ENCODE peak calls at places on chromosomes 11 and 22, in five cellular contexts. T, R, V, H and N are unnamed samples.

GRCh38 chr22:39528080-39528661 is 4.4 kb downstream of the RPS19BP1 start:
- DNase-seq in V (no peak), R (no peak), T (no peak), H (no peak), N (peak; percentile 43)

GRCh38 chr11:21465203-21465602 is 727.7 kb upstream of the ANO5 start:
- DNase-seq in V (no peak), R (no peak), H (no peak), T (no peak), N (no peak)

GRCh38 chr11:112655386-112655785 is 305.8 kb upstream of the NCAM1 start:
- DNase-seq in H (no peak), T (no peak), R (peak; percentile 93), V (no peak), N (peak; percentile 18)

GRCh38 chr11:27864046-27865025 is 164.1 kb upstream of the BDNF start:
- DNase-seq in R (no peak), H (no peak), V (no peak), T (no peak), N (no peak)

GRCh38 chr11:62922189-62922589 is 1.0 kb upstream of the CHRM1 start:
- DNase-seq in H (no peak), R (no peak), V (no peak), T (no peak), N (no peak)

GRCh38 chr11:74485868-74486267 is 7.7 kb downstream of the LIPT2 start:
- DNase-seq in T (no peak), R (no peak), H (no peak), V (no peak), N (no peak)

GRCh38 chr11:83120328-83120727 is 36.6 kb upstream of the PCF11 start:
- DNase-seq in V (no peak), R (no peak), H (no peak), T (no peak), N (peak; percentile 13)

GRCh38 chr11:95154514-95154913 is 64.9 kb downstream of the ENDOD1 start:
- DNase-seq in V (peak; percentile 69), T (no peak), R (no peak), H (peak; percentile 48), N (peak; percentile 72)

GRCh38 chr11:101014600-101015242 is 114.9 kb downstream of the PGR start:
- DNase-seq in V (no peak), T (no peak), H (no peak), R (no peak), N (peak; percentile 8)

GRCh38 chr11:70072471-70073187 is 5.5 kb upstream of the ANO1 start:
- DNase-seq in T (no peak), H (no peak), R (no peak), V (no peak), N (no peak)

GRCh38 chr11:11987503-11988022 is 20.9 kb downstream of the DKK3 start:
- DNase-seq in R (no peak), V (no peak), T (no peak), H (no peak), N (peak; percentile 91)

GRCh38 chr11:57547854-57548377 is 10.5 kb downstream of the SMTNL1 start:
- DNase-seq in R (no peak), V (no peak), T (no peak), H (no peak), N (no peak)

GRCh38 chr22:46830001-46830715 is 67.7 kb downstream of the TBC1D22A start:
- DNase-seq in H (no peak), V (no peak), R (no peak), T (no peak), N (peak; percentile 61)

GRCh38 chr22:19942071-19942885 is 660 bp upstream of the TXNRD2 start:
- DNase-seq in V (peak; percentile 39), H (no peak), T (no peak), R (no peak), N (peak; percentile 68)

GRCh38 chr11:3002871-3003270 is 10.7 kb upstream of the NAP1L4 start:
- DNase-seq in T (no peak), V (no peak), H (no peak), R (no peak), N (no peak)

GRCh38 chr11:45901646-45902045 is 5.4 kb downstream of the FREY1 start:
- DNase-seq in H (no peak), T (no peak), R (peak; percentile 97), V (no peak), N (no peak)

GRCh38 chr11:75246006-75246672 is 5.6 kb downstream of the TPBGL start:
- DNase-seq in V (no peak), T (no peak), H (no peak), R (no peak), N (no peak)

GRCh38 chr11:87491381-87491780 is 453.6 kb downstream of the TMEM135 start:
- DNase-seq in H (no peak), V (no peak), R (no peak), T (no peak), N (no peak)

GRCh38 chr11:57890521-57890920 is 128.9 kb downstream of the CTNND1 start:
- DNase-seq in H (no peak), R (no peak), V (no peak), T (no peak), N (no peak)

GRCh38 chr11:69280994-69281393 is 13.0 kb upstream of the MYEOV start:
- DNase-seq in H (no peak), V (no peak), T (no peak), R (no peak), N (peak; percentile 72)

GRCh38 chr22:45199723-45200122 is 36.0 kb downstream of the NUP50 start:
- DNase-seq in R (no peak), H (no peak), V (no peak), T (no peak), N (no peak)

GRCh38 chr11:94171693-94172440 is 43.2 kb downstream of the PANX1 start:
- DNase-seq in H (no peak), R (peak; percentile 31), V (peak; percentile 50), T (no peak), N (peak; percentile 47)

GRCh38 chr11:65906602-65907001 is 6.4 kb upstream of the FOSL1 start:
- DNase-seq in T (no peak), H (no peak), R (no peak), V (no peak), N (no peak)